ENCODE peak calls at places on chromosomes 12 and 14, in five cellular contexts. N is right atrium auricular region; F is IMR-90; Q is CD8-positive, alpha-beta T cell; B is tibial artery. O is an unnamed sample.

GRCh38 chr12:119016715-119017114 is 35.4 kb downstream of the SRRM4 start:
- DNase-seq in Q (no peak), B (no peak), F (no peak), N (no peak), O (no peak)

GRCh38 chr12:24852420-24852819 is 96.5 kb downstream of the BCAT1 start:
- DNase-seq in Q (no peak), B (no peak), N (no peak), F (no peak), O (no peak)

GRCh38 chr12:53201170-53201541 is 5.9 kb downstream of the ITGB7 start:
- DNase-seq in Q (no peak), F (peak; percentile 49), B (no peak), N (no peak), O (no peak)

GRCh38 chr14:103626150-103626850 is 2.7 kb upstream of the KLC1 start:
- DNase-seq in Q (no peak), B (no peak), N (no peak), F (no peak), O (no peak)

GRCh38 chr12:74890237-74890599 is 319.4 kb downstream of the KCNC2 start:
- DNase-seq in Q (no peak), B (no peak), N (no peak), F (peak; percentile 92), O (no peak)

GRCh38 chr12:85866929-85867776 is 6.9 kb upstream of the NTS start:
- DNase-seq in N (no peak), Q (no peak), F (peak; percentile 61), B (no peak), O (no peak)

GRCh38 chr12:116539905-116540482 is 19.2 kb upstream of the MAP1LC3B2 start:
- DNase-seq in F (peak; percentile 72), Q (no peak), B (peak; percentile 67), N (no peak), O (peak; percentile 60)

GRCh38 chr12:1099158-1099557 is 108.1 kb downstream of the ERC1 start:
- DNase-seq in F (no peak), N (no peak), B (no peak), Q (no peak), O (no peak)

GRCh38 chr12:92242917-92243316 is 97.3 kb upstream of the BTG1 start:
- DNase-seq in B (no peak), F (peak; percentile 59), Q (no peak), N (no peak), O (no peak)

GRCh38 chr12:12661086-12661485 is 34.9 kb downstream of the GPR19 start:
- DNase-seq in N (no peak), Q (no peak), F (peak; percentile 76), B (no peak), O (no peak)

GRCh38 chr14:28770574-28770973 is 4.0 kb downstream of the FOXG1 start:
- DNase-seq in F (no peak), B (no peak), Q (no peak), N (no peak), O (no peak)

GRCh38 chr12:68175566-68176033 is 16.1 kb upstream of the IFNG start:
- DNase-seq in B (no peak), N (no peak), F (no peak), Q (peak; percentile 60), O (no peak)

GRCh38 chr12:20601668-20602280 is 93.4 kb upstream of the SLCO1C1 start:
- DNase-seq in B (no peak), Q (no peak), N (no peak), F (peak; percentile 73), O (no peak)

GRCh38 chr12:126019385-126019784 is 954.1 kb downstream of the AACS start:
- DNase-seq in F (no peak), N (no peak), B (no peak), Q (no peak), O (no peak)

GRCh38 chr12:4441355-4442330 is 4.0 kb downstream of the FGF6 start:
- DNase-seq in F (no peak), N (no peak), B (no peak), Q (no peak), O (no peak)

GRCh38 chr14:71891185-71891584 is 41.0 kb upstream of the RGS6 start:
- DNase-seq in B (no peak), N (no peak), Q (no peak), F (no peak), O (no peak)

GRCh38 chr14:68541128-68541896 is 251.6 kb downstream of the ZFP36L1 start:
- DNase-seq in B (no peak), Q (no peak), F (no peak), N (no peak), O (no peak)

GRCh38 chr12:85016423-85016822 is 19.7 kb downstream of the TSPAN19 start:
- DNase-seq in Q (no peak), B (no peak), F (peak; percentile 96), N (no peak), O (no peak)

GRCh38 chr14:72651081-72651480 is 242.8 kb downstream of the DPF3 start:
- DNase-seq in B (no peak), Q (no peak), N (no peak), F (peak; percentile 55), O (no peak)

GRCh38 chr14:97710726-97711125 is 913.5 kb downstream of the VRK1 start:
- DNase-seq in B (no peak), Q (no peak), F (no peak), N (no peak), O (no peak)

GRCh38 chr12:70598467-70599194 is 38.6 kb downstream of the PTPRB start:
- DNase-seq in Q (no peak), B (no peak), F (no peak), N (no peak), O (no peak)

GRCh38 chr12:19957578-19957977 is 410.8 kb upstream of the PDE3A start:
- DNase-seq in Q (no peak), N (no peak), B (no peak), F (no peak), O (no peak)

GRCh38 chr12:57838594-57839302 is 7.8 kb downstream of the CTDSP2 start:
- DNase-seq in N (no peak), Q (no peak), B (no peak), F (peak; percentile 39), O (no peak)

GRCh38 chr14:54579606-54580005 is 12.7 kb downstream of the SAMD4A start:
- DNase-seq in B (no peak), N (no peak), Q (no peak), F (peak; percentile 73), O (no peak)

GRCh38 chr12:74889563-74890236 is 319.9 kb downstream of the KCNC2 start:
- DNase-seq in N (no peak), F (peak; percentile 62), Q (no peak), B (no peak), O (no peak)

GRCh38 chr12:68406134-68406576 is 74.0 kb upstream of the MDM1 start:
- DNase-seq in F (peak; percentile 82), B (peak; percentile 96), Q (no peak), N (peak; percentile 97), O (peak; percentile 95)

GRCh38 chr14:47365248-47365647 is 310.2 kb downstream of the MDGA2 start:
- DNase-seq in N (no peak), Q (no peak), B (no peak), F (no peak), O (no peak)

GRCh38 chr12:18601962-18602361 is 135.8 kb downstream of the PLCZ1 start:
- DNase-seq in Q (no peak), N (no peak), F (no peak), B (no peak), O (no peak)

GRCh38 chr12:53499261-53500118 is at the start of gene MAP3K12:
- DNase-seq in Q (peak; percentile 63), F (peak; percentile 47), B (peak; percentile 90), N (no peak), O (peak; percentile 89)

GRCh38 chr14:61476105-61476736 is 154.8 kb downstream of the PRKCH start:
- DNase-seq in F (no peak), Q (no peak), B (no peak), N (no peak), O (no peak)

GRCh38 chr14:21238823-21239518 is 30.3 kb downstream of the HNRNPC start:
- DNase-seq in N (no peak), B (no peak), F (no peak), Q (no peak), O (no peak)

DNA sequence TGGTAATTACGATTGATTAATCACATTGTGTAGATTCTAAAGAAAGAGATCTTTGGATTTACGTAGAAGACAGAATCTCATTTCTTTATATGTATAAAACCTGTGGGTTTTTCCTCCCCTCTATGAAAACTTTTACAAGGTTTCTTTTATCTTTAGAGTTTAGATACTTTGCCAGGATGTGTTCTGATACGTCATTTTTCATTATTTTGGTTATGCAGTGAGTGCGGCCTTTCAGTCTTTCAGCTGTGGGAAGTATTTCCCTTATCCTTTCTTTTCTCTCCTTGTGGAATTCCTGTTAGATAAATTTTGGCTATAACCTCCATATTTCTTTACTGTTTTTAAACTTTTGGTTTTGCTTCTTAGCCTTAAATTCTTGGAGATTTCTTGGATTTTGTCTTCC is 92.7 kb downstream of the TTLL5 start:
- DNase-seq in Q (no peak), B (no peak), N (no peak), F (no peak), O (no peak)
- H3K27ac ChIP-seq in Q (no peak overlapping the region), B (no peak overlapping the region), N (no peak overlapping the region), F (no peak overlapping the region), O (no peak overlapping the region)

GRCh38 chr14:33945329-33945728 is 5.5 kb downstream of the EGLN3 start:
- DNase-seq in Q (no peak), F (no peak), N (no peak), B (no peak), O (no peak)

GRCh38 chr14:33949051-33950037 is 1.5 kb downstream of the EGLN3 start:
- DNase-seq in F (no peak), B (no peak), N (no peak), Q (no peak), O (no peak)

GRCh38 chr14:33948143-33948962 is 2.5 kb downstream of the EGLN3 start:
- DNase-seq in N (no peak), B (no peak), F (no peak), Q (no peak), O (no peak)

GRCh38 chr14:33943484-33943883 is 7.4 kb downstream of the EGLN3 start:
- DNase-seq in N (no peak), Q (no peak), B (no peak), F (no peak), O (no peak)

GRCh38 chr14:33946679-33947078 is 4.2 kb downstream of the EGLN3 start:
- DNase-seq in N (no peak), Q (no peak), B (no peak), F (no peak), O (no peak)
- H3K4me3 ChIP-seq in N (peak overlapping the region; percentile 6), Q (no peak overlapping the region), B (peak overlapping the region; percentile 23), F (no peak overlapping the region), O (peak overlapping the region; percentile 33)

GRCh38 chr12:113083863-113084430 is 27.4 kb downstream of the DTX1 start:
- DNase-seq in Q (no peak), B (no peak), N (peak; percentile 70), F (no peak), O (no peak)
- H3K27ac ChIP-seq in Q (no peak overlapping the region), B (no peak overlapping the region), N (no peak overlapping the region), F (no peak overlapping the region), O (no peak overlapping the region)

DNA sequence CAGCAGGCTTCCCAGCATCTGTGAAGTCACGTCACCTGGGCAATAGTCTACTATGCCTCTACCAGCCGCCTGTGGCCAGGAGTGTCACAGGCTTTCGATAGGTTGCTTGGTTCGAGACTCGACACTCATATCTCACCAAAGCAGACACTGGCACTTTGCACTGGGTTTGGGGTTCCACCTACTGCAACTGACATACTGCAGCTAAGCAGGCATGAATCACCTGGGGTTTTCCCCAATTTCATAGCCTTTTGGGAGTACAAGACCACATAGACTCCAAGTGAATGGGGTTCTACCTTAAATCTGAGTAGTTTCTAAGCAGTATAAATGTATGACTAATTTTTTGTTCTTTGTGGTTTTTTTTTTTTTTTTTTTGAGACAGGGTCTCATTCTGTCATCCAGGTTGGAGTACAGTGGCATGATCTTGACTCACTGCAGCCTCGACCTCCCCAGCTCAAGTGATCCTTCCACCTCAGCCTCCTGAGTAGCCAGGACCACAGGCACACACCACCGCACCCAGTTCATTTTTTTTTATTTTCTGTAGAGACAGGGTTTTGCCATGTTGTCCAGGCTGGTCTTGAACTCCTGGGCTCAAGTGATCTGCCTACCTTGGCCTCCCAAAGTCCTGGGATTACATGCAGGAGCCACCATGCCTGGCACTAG is 32.1 kb downstream of the DMAC2L start:
- DNase-seq in B (no peak), F (peak; percentile 63), N (no peak), Q (peak; percentile 31), O (no peak)
- H3K4me3 ChIP-seq in B (no peak overlapping the region), F (no peak overlapping the region), N (no peak overlapping the region), Q (no peak overlapping the region), O (no peak overlapping the region)

O was measured in aorta.